ENCODE peak calls at places on chromosomes 11 and 22, in seven cellular contexts. U is stomach, P is K562, N is adrenal gland, H is Calu3, K is fibroblast of the aortic adventitia, L is mesothelial cell of epicardium. Q is an unnamed sample.

GRCh38 chr22:31911565-31912401 is 32.6 kb upstream of the YWHAH start:
- DNase-seq in P (peak), U (peak), N (no peak), L (no peak), K (peak), H (no peak), Q (no peak)

GRCh38 chr11:134754823-134755198 is 342.8 kb upstream of the B3GAT1 start:
- DNase-seq in L (no peak), P (no peak), K (no peak), U (no peak), N (no peak), H (no peak), Q (peak)

GRCh38 chr11:130175898-130176297 is 16.3 kb downstream of the ST14 start:
- DNase-seq in P (no peak), U (no peak), K (no peak), L (no peak), N (no peak), H (no peak), Q (no peak)

GRCh38 chr11:40819230-40819629 is 640.2 kb downstream of the LRRC4C start:
- DNase-seq in L (no peak), K (no peak), U (no peak), N (no peak), H (no peak), P (no peak), Q (no peak)

GRCh38 chr11:78929092-78929905 is 354.6 kb upstream of the NARS2 start:
- DNase-seq in H (no peak), L (no peak), P (no peak), U (no peak), N (no peak), K (no peak), Q (no peak)

GRCh38 chr11:36512016-36512415 is 1.9 kb upstream of the TRAF6 start:
- DNase-seq in N (no peak), H (no peak), U (no peak), K (no peak), L (no peak), P (no peak), Q (no peak)

GRCh38 chr22:30575859-30576258 is 1.4 kb upstream of the GAL3ST1 start:
- DNase-seq in P (no peak), U (peak), N (no peak), H (no peak), L (no peak), K (no peak), Q (no peak)

GRCh38 chr22:48976556-48977535 is 850.8 kb downstream of the BRD1 start:
- DNase-seq in K (no peak), U (no peak), P (no peak), H (no peak), N (no peak), L (no peak), Q (peak)

GRCh38 chr11:76628408-76628947 is 42.1 kb downstream of the LRRC32 start:
- DNase-seq in P (no peak), H (no peak), N (no peak), K (no peak), U (no peak), L (no peak), Q (no peak)

GRCh38 chr11:64588701-64589100 is 2.3 kb upstream of the SLC22A12 start:
- DNase-seq in N (no peak), K (no peak), P (no peak), H (no peak), L (no peak), U (no peak), Q (no peak)

GRCh38 chr11:81548123-81548522 is 1185.5 kb downstream of the FAM181B start:
- DNase-seq in P (no peak), H (no peak), U (no peak), K (no peak), N (no peak), L (no peak), Q (no peak)

GRCh38 chr11:119755351-119756071 is 26.5 kb upstream of the NECTIN1 start:
- DNase-seq in U (no peak), L (no peak), P (peak), K (no peak), H (no peak), N (no peak), Q (no peak)

GRCh38 chr11:23778971-23779370 is 717.9 kb upstream of the LUZP2 start:
- DNase-seq in U (no peak), N (no peak), K (no peak), L (no peak), H (no peak), P (no peak), Q (no peak)

GRCh38 chr11:5291207-5291838 is 10.4 kb downstream of the OR51B4 start:
- DNase-seq in U (no peak), K (peak), N (no peak), L (no peak), P (peak), H (peak), Q (no peak)

GRCh38 chr11:122772945-122773344 is 65.4 kb upstream of the CRTAM start:
- DNase-seq in N (no peak), L (no peak), P (no peak), U (no peak), K (peak), H (peak), Q (no peak)

GRCh38 chr11:19980957-19981669 is 179.2 kb downstream of the DBX1 start:
- DNase-seq in H (no peak), P (peak), L (no peak), K (peak), U (no peak), N (no peak), Q (no peak)

GRCh38 chr11:60118333-60118732 is 29.9 kb downstream of the MS4A2 start:
- DNase-seq in L (no peak), U (no peak), K (no peak), P (no peak), N (no peak), H (no peak), Q (no peak)

GRCh38 chr22:17945851-17946690 is 78.3 kb downstream of the MICAL3 start:
- DNase-seq in L (no peak), H (no peak), U (peak), P (no peak), K (no peak), N (no peak), Q (no peak)
- TF ChIP-seq CTCF in L (no peak), H (no peak), U (no peak), P (peak), K (no peak), N (no peak), Q (no peak)

DNA sequence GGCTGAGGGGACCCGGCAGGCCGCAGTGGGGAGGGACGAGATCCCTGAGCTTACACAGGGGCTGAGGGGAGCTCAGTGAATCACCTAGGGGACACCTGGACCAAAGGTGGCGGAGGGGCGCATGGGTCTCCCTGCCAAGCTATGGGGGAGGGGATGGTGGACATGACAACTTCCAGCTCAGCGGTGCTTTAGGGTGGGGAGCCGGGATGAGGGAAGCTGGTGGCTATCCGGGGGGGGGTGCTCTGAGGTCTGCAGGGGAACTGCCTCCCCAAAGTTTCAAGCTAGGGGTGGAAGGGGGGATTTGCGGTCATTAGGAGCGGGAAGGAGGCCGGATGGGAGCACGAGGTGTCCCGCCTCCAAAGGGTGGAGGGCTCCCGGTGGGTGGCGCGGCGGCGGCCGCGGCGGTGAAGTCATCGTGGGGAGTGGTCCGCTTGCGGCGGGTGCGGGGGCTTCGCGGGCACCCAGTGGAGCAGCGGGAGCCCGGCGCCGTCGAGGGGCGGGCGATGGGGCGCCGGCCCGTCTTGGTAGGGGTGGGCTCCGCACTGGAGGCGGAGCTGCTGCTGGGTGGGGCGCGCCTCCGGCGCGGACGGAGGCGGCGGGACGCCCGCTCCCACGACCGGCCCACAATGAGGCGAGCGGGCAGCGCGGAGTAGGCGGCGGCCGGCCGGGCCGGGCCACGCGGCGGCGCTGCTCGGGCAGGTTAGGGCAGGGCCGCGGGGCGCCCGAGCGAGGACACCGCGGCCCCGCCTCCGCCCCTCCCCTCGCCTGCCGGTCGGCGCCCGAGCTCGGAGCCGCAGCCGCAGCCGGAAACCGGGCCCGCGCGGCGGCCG is at the start of gene MICALL1:
- DNase-seq in P (peak), K (peak), U (peak), L (peak), N (peak), H (peak), Q (peak)
- TF ChIP-seq CTCF in P (peak), K (no peak), U (no peak), L (no peak), N (peak), H (no peak), Q (peak)

GRCh38 chr11:6650104-6650503 is 5.5 kb downstream of the DCHS1 start:
- DNase-seq in H (no peak), K (no peak), P (no peak), N (no peak), L (no peak), U (no peak), Q (no peak)
- TF ChIP-seq CTCF in H (no peak), K (no peak), P (no peak), N (no peak), L (no peak), U (no peak), Q (no peak)

GRCh38 chr11:16883179-16883578 is 131.0 kb downstream of the PLEKHA7 start:
- DNase-seq in P (peak), K (no peak), H (peak), N (no peak), L (no peak), U (peak), Q (no peak)
- TF ChIP-seq CTCF in P (peak), K (no peak), H (no peak), N (no peak), L (no peak), U (no peak), Q (no peak)

GRCh38 chr11:65870706-65871681 is 1.6 kb downstream of the EFEMP2 start:
- DNase-seq in H (no peak), K (no peak), P (no peak), N (no peak), L (no peak), U (no peak), Q (no peak)

GRCh38 chr11:65870307-65870658 is 2.3 kb downstream of the EFEMP2 start:
- DNase-seq in K (no peak), H (no peak), U (no peak), L (no peak), P (no peak), N (no peak), Q (no peak)

GRCh38 chr11:65873280-65874156 is 918 bp upstream of the EFEMP2 start:
- DNase-seq in H (peak), N (peak), K (peak), P (peak), U (peak), L (peak), Q (peak)

GRCh38 chr11:65872555-65873279 is at the start of gene EFEMP2:
- DNase-seq in K (no peak), H (no peak), L (peak), N (no peak), P (no peak), U (no peak), Q (no peak)

DNA sequence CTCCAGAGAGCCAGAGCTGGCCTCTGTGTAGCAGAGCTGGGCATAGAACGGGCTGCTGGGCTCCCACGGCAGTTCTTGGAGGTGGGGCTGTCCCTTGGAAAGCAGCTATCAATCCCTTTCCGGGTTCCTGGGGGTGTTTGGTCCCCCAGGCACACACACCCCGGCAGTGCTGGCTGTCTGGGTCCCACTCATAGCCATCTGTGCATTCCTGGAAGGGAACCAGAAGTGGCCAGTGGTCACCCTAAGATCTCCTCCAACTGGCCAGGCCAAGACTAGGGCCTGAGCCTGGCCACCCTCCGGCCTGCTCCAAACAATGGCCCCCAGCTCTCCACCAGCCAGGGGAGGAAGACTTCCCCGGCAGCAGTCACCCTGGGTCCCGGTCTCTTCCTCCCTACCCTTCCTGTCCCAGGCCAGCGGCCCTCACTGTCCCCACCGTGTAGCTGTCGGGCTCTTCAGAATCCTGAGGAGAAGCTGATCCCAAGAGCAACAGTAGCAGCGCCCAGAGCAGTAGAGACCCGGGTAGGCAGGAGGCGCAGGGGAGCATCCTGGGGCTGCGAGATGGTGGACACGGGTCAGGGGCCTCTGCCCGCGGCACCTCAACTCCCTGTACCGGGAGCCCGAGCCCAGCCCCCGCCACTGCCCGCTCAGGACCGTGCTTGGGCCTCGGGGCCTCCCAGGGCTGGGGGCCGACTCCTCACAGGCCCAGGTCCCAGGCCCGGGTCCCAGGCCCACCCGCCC is 620 bp downstream of the EFEMP2 start:
- DNase-seq in K (no peak), H (no peak), N (no peak), U (no peak), L (no peak), P (no peak), Q (no peak)
- TF ChIP-seq CTCF in K (peak), H (no peak), N (no peak), U (no peak), L (no peak), P (no peak), Q (no peak)